ENCODE peak calls at places on chromosomes 7 and 10, in four cellular contexts. T, B, N and V are unnamed samples.

GRCh38 chr10:122390679-122391078 is 16.2 kb downstream of the PLEKHA1 start:
- DNase-seq in T (no peak), B (no peak), N (no peak), V (no peak)

GRCh38 chr7:98784216-98784785 is 85.5 kb downstream of the TMEM130 start:
- DNase-seq in T (no peak), B (no peak), N (no peak), V (no peak)

GRCh38 chr7:130939285-130940095 is 205.5 kb upstream of the KLF14 start:
- DNase-seq in T (no peak), B (no peak), N (no peak), V (no peak)

GRCh38 chr10:93438796-93439253 is 43.3 kb downstream of the MYOF start:
- DNase-seq in T (no peak), B (no peak), N (no peak), V (peak; percentile 33)

GRCh38 chr10:71805776-71806705 is 32.7 kb upstream of the VSIR start:
- DNase-seq in T (no peak), B (no peak), N (no peak), V (peak; percentile 93)

GRCh38 chr7:98221611-98222532 is 10.6 kb downstream of the BHLHA15 start:
- DNase-seq in T (no peak), B (no peak), N (no peak), V (no peak)

GRCh38 chr7:2572101-2572842 is 13.5 kb downstream of the IQCE start:
- DNase-seq in T (no peak), B (no peak), N (no peak), V (no peak)

GRCh38 chr10:14879055-14879800 is 562 bp downstream of the SUV39H2 start:
- DNase-seq in T (no peak), B (no peak), N (no peak), V (peak; percentile 82)

GRCh38 chr7:116665447-116665996 is 6.5 kb upstream of the MET start:
- DNase-seq in T (no peak), B (no peak), N (no peak), V (no peak)

GRCh38 chr10:29541826-29542225 is 92.9 kb downstream of the SVIL start:
- DNase-seq in T (no peak), B (no peak), N (no peak), V (peak; percentile 27)

GRCh38 chr10:51950371-51950995 is 251.1 kb upstream of the CSTF2T start:
- DNase-seq in T (no peak), B (no peak), N (no peak), V (no peak)

GRCh38 chr7:105055621-105056020 is 41.6 kb downstream of the KMT2E start:
- DNase-seq in T (no peak), B (no peak), N (no peak), V (no peak)

GRCh38 chr10:114691442-114691941 is 33.4 kb upstream of the ABLIM1 start:
- DNase-seq in T (no peak), B (no peak), N (no peak), V (no peak)

GRCh38 chr10:63710703-63711102 is 189.5 kb downstream of the REEP3 start:
- DNase-seq in T (no peak), B (no peak), N (no peak), V (no peak)

GRCh38 chr10:114057845-114058244 is 14.2 kb downstream of the ADRB1 start:
- DNase-seq in T (no peak), B (no peak), N (no peak), V (no peak)

GRCh38 chr10:53440641-53441040 is 668.1 kb upstream of the MBL2 start:
- DNase-seq in T (no peak), B (no peak), N (no peak), V (no peak)

GRCh38 chr10:44883581-44884331 is 27.4 kb upstream of the TMEM72 start:
- DNase-seq in T (no peak), B (no peak), N (no peak), V (no peak)

GRCh38 chr7:2530076-2530967 is 10.7 kb downstream of the LFNG start:
- DNase-seq in T (no peak), B (no peak), N (peak; percentile 28), V (no peak)

GRCh38 chr10:59290448-59290847 is 71.9 kb downstream of the FAM13C start:
- DNase-seq in T (no peak), B (no peak), N (no peak), V (no peak)

GRCh38 chr10:112981553-112981952 is 31.5 kb downstream of the TCF7L2 start:
- DNase-seq in T (no peak), B (no peak), N (no peak), V (no peak)

GRCh38 chr10:121187375-121187774 is 336.2 kb downstream of the WDR11 start:
- DNase-seq in T (no peak), B (no peak), N (no peak), V (no peak)

GRCh38 chr10:71729023-71729649 is 9.6 kb upstream of the C10orf105 start:
- DNase-seq in T (no peak), B (no peak), N (peak; percentile 66), V (no peak)

GRCh38 chr7:69199048-69199447 is 399.2 kb upstream of the AUTS2 start:
- DNase-seq in T (no peak), B (no peak), N (no peak), V (no peak)

GRCh38 chr7:28517606-28518005 is 105.3 kb downstream of the CREB5 start:
- DNase-seq in T (no peak), B (no peak), N (no peak), V (no peak)

GRCh38 chr10:128028508-128029279 is 97.5 kb downstream of the MKI67 start:
- DNase-seq in T (no peak), B (no peak), N (no peak), V (no peak)

GRCh38 chr7:12581897-12582296 is 11.4 kb downstream of the SCIN start:
- DNase-seq in T (no peak), B (no peak), N (no peak), V (no peak)

GRCh38 chr10:4512557-4513286 is 313.3 kb upstream of the AKR1E2 start:
- DNase-seq in T (no peak), B (no peak), N (peak; percentile 69), V (peak; percentile 8)

GRCh38 chr10:126397640-126398382 is 9.5 kb upstream of the ADAM12 start:
- DNase-seq in T (no peak), B (no peak), N (no peak), V (peak; percentile 39)

GRCh38 chr7:155598810-155599210 is 45.7 kb upstream of the RBM33 start:
- DNase-seq in T (peak; percentile 24), B (peak; percentile 73), N (peak; percentile 61), V (peak; percentile 52)

GRCh38 chr7:45696476-45696875 is 122.3 kb downstream of the ADCY1 start:
- DNase-seq in T (no peak), B (no peak), N (no peak), V (no peak)